ENCODE peak calls at places on chromosomes 13 and 19, in nine cellular contexts. P is WTC11; F is M059J; M is stimulated activated CD4-positive, alpha-beta T cell treated with anti-CD3 and anti-CD28 coated beads, Interleukin-12 subunit alpha, Interleukin-12 subunit beta, amount 100 ng/mL, for 48 hours; Q is psoas muscle; U is heart left ventricle; I is activated naive CD4-positive, alpha-beta T cell treated with anti-CD3 and anti-CD28 coated beads, Interleukin-2, amount 10 ng/mL, durations not matched to agents 7 days and 5 days; X is A549; T is RWPE1. E is an unnamed sample.

GRCh38 chr13:109885235-109885634 is 98.9 kb upstream of the IRS2 start:
- DNase-seq in F (no peak), P (no peak), T (no peak), X (no peak), M (no peak), I (no peak), Q (no peak), U (no peak), E (no peak)

GRCh38 chr19:920051-920857 is 3.1 kb downstream of the KISS1R start:
- DNase-seq in X (no peak), F (no peak), I (peak; percentile 73), M (no peak), P (peak; percentile 53), U (no peak), T (no peak), Q (no peak), E (no peak)

GRCh38 chr19:6340493-6341201 is 7.2 kb upstream of the ACER1 start:
- DNase-seq in F (no peak), Q (no peak), P (no peak), U (no peak), M (no peak), I (no peak), T (no peak), X (no peak), E (no peak)

GRCh38 chr19:28466107-28467045 is 746.6 kb downstream of the UQCRFS1 start:
- DNase-seq in X (peak; percentile 66), U (peak; percentile 72), Q (peak; percentile 74), M (peak; percentile 70), I (peak; percentile 75), T (no peak), P (peak; percentile 79), F (peak; percentile 5), E (no peak)

GRCh38 chr13:56528040-56528760 is 612.5 kb upstream of the PRR20A start:
- DNase-seq in F (no peak), P (no peak), X (no peak), Q (no peak), M (no peak), I (no peak), T (no peak), U (no peak), E (no peak)

GRCh38 chr13:36173923-36174322 is 40.4 kb downstream of the SOHLH2 start:
- DNase-seq in I (no peak), T (no peak), Q (no peak), U (no peak), P (no peak), F (no peak), X (no peak), M (no peak), E (no peak)

GRCh38 chr19:57110592-57111328 is 9.0 kb upstream of the USP29 start:
- DNase-seq in T (no peak), P (no peak), U (no peak), Q (no peak), I (no peak), F (no peak), M (no peak), X (peak; percentile 18), E (no peak)

GRCh38 chr13:45678282-45678681 is 23.8 kb upstream of the CBY2 start:
- DNase-seq in P (no peak), I (no peak), U (no peak), T (no peak), Q (no peak), X (no peak), M (no peak), F (peak; percentile 18), E (no peak)

GRCh38 chr19:1280588-1281269 is 4.9 kb upstream of the EFNA2 start:
- DNase-seq in F (no peak), U (no peak), M (no peak), I (no peak), P (no peak), X (no peak), T (no peak), Q (no peak), E (no peak)

GRCh38 chr13:30713133-30713532 is 22.2 kb upstream of the ALOX5AP start:
- DNase-seq in M (no peak), X (peak; percentile 20), U (no peak), F (peak; percentile 33), Q (no peak), T (no peak), I (no peak), P (no peak), E (peak; percentile 25)

GRCh38 chr19:6216996-6217751 is 62.6 kb downstream of the MLLT1 start:
- DNase-seq in X (no peak), Q (peak; percentile 51), P (peak; percentile 48), M (no peak), T (no peak), F (peak; percentile 27), I (no peak), U (peak; percentile 61), E (no peak)

GRCh38 chr19:17107546-17108452 is 32.2 kb downstream of the MYO9B start:
- DNase-seq in M (no peak), F (peak; percentile 98), X (peak; percentile 86), Q (peak; percentile 92), T (peak; percentile 99), P (no peak), I (no peak), U (peak; percentile 89), E (peak; percentile 71)

GRCh38 chr19:10478476-10478875 is 24.7 kb downstream of the KEAP1 start:
- DNase-seq in M (no peak), X (no peak), I (no peak), F (peak; percentile 10), U (no peak), P (no peak), T (no peak), Q (no peak), E (no peak)

GRCh38 chr13:34942732-34943674 is 933 bp downstream of the NBEA start:
- DNase-seq in F (peak; percentile 48), X (peak; percentile 38), P (peak; percentile 61), M (peak; percentile 0), U (peak; percentile 66), Q (peak; percentile 54), T (no peak), I (peak; percentile 19), E (no peak)

GRCh38 chr19:40232949-40233810 is 6.7 kb upstream of the CCNP start:
- DNase-seq in U (peak; percentile 60), F (no peak), X (no peak), I (no peak), M (no peak), P (no peak), Q (no peak), T (no peak), E (no peak)

GRCh38 chr19:493391-494170 is 2.7 kb upstream of the MADCAM1 start:
- DNase-seq in I (no peak), U (peak; percentile 60), F (no peak), M (no peak), P (no peak), T (no peak), X (no peak), Q (peak; percentile 56), E (no peak)